ENCODE peak calls at places on chromosomes 5 and 9, in nine cellular contexts. G is EL; V is putamen; B is cardiac fibroblast; I is mammary epithelial cell; Z is H9; S is psoas muscle; P is KG1; D is activated CD4-positive, alpha-beta T cell treated with anti-CD3 and anti-CD28 coated beads for 4 hours. L is an unnamed sample.

GRCh38 chr9:87212563-87213154 is 265.4 kb upstream of the GAS1 start:
- DNase-seq in D (no peak), V (no peak), G (peak), S (no peak), I (peak), P (no peak), Z (peak), B (no peak), L (no peak)

GRCh38 chr5:57172466-57172961 is 1.3 kb upstream of the GPBP1 start:
- DNase-seq in B (peak), P (no peak), V (peak), S (no peak), Z (no peak), D (peak), G (peak), I (peak), L (no peak)

GRCh38 chr5:3122985-3123762 is 371.7 kb upstream of the IRX2 start:
- DNase-seq in V (no peak), S (no peak), D (no peak), G (no peak), P (no peak), B (no peak), I (no peak), Z (no peak), L (no peak)

GRCh38 chr9:131478421-131478868 is 24.3 kb upstream of the POMT1 start:
- DNase-seq in G (peak), P (no peak), B (peak), S (peak), Z (peak), I (no peak), D (peak), V (no peak), L (no peak)

GRCh38 chr9:136544549-136545064 is 1.2 kb downstream of the NOTCH1 start:
- DNase-seq in G (peak), I (peak), B (peak), P (peak), S (peak), V (peak), D (peak), Z (no peak), L (no peak)

GRCh38 chr9:16867571-16868311 is 2.7 kb downstream of the BNC2 start:
- DNase-seq in V (no peak), I (no peak), D (no peak), B (peak), Z (no peak), S (no peak), P (no peak), G (peak), L (no peak)

GRCh38 chr9:121744002-121744686 is 92.7 kb downstream of the DAB2IP start:
- DNase-seq in Z (peak), V (no peak), B (peak), G (peak), P (no peak), D (no peak), S (peak), I (peak), L (no peak)

GRCh38 chr9:129320575-129321311 is 142.7 kb upstream of the IER5L start:
- DNase-seq in D (peak), Z (peak), I (no peak), V (peak), G (peak), B (peak), S (peak), P (peak), L (peak)

GRCh38 chr5:124734574-124735168 is 11.8 kb downstream of the ZNF608 start:
- DNase-seq in P (no peak), V (no peak), Z (no peak), G (no peak), B (no peak), D (no peak), S (no peak), I (no peak), L (no peak)

GRCh38 chr5:87367243-87367642 is 45.5 kb downstream of the CCNH start:
- DNase-seq in D (no peak), P (no peak), G (no peak), V (no peak), I (no peak), S (no peak), Z (no peak), B (no peak), L (no peak)